ENCODE peak calls at places on chromosome 9, in eight cellular contexts. S is transverse colon, X is GM23248, C is aorta, J is fibroblast of pulmonary artery, O is astrocyte of the spinal cord, V is thyroid gland, A is fibroblast of lung. M is an unnamed sample.

GRCh38 chr9:103942171-103942570 is 151.9 kb upstream of the SMC2 start:
- DNase-seq in S (no peak), X (no peak), C (no peak), J (no peak), O (peak; percentile 1), V (no peak), A (no peak), M (no peak)

GRCh38 chr9:81382281-81382680 is 307.1 kb downstream of the TLE1 start:
- DNase-seq in S (no peak), X (no peak), C (no peak), J (no peak), O (no peak), V (no peak), A (no peak), M (no peak)

GRCh38 chr9:89872913-89873707 is 268.3 kb downstream of the GADD45G start:
- DNase-seq in S (no peak), X (no peak), C (no peak), J (no peak), O (no peak), V (no peak), A (no peak), M (no peak)

GRCh38 chr9:86534572-86535258 is 180.5 kb upstream of the TUT7 start:
- DNase-seq in S (no peak), X (peak; percentile 91), C (no peak), J (peak; percentile 69), O (peak; percentile 27), V (no peak), A (peak; percentile 92), M (no peak)

GRCh38 chr9:108724669-108725068 is 131.1 kb downstream of the ACTL7B start:
- DNase-seq in S (no peak), X (peak; percentile 25), C (no peak), J (no peak), O (no peak), V (no peak), A (peak; percentile 88), M (no peak)

GRCh38 chr9:130912932-130913598 is 16.5 kb upstream of the QRFP start:
- DNase-seq in S (no peak), X (peak; percentile 96), C (peak; percentile 72), J (peak; percentile 59), O (peak; percentile 61), V (peak; percentile 63), A (peak; percentile 81), M (no peak)

GRCh38 chr9:134452728-134453127 is 126.5 kb downstream of the RXRA start:
- DNase-seq in S (no peak), X (no peak), C (no peak), J (no peak), O (no peak), V (no peak), A (no peak), M (no peak)

GRCh38 chr9:105681724-105682123 is 12.6 kb upstream of the TMEM38B start:
- DNase-seq in S (no peak), X (peak; percentile 86), C (no peak), J (peak; percentile 50), O (peak; percentile 42), V (no peak), A (peak; percentile 47), M (no peak)

GRCh38 chr9:133981958-133982681 is 10.0 kb downstream of the VAV2 start:
- DNase-seq in S (no peak), X (no peak), C (peak; percentile 38), J (no peak), O (no peak), V (no peak), A (no peak), M (no peak)

GRCh38 chr9:112239284-112239683 is 64.2 kb upstream of the SUSD1 start:
- DNase-seq in S (peak; percentile 18), X (no peak), C (no peak), J (no peak), O (no peak), V (no peak), A (no peak), M (no peak)

GRCh38 chr9:5263568-5264218 is 32.5 kb downstream of the INSL4 start:
- DNase-seq in S (no peak), X (peak; percentile 30), C (no peak), J (peak; percentile 25), O (peak; percentile 9), V (no peak), A (peak; percentile 18), M (no peak)

GRCh38 chr9:126860757-126861466 is 473 bp downstream of the ZBTB34 start:
- DNase-seq in S (peak; percentile 57), X (peak; percentile 65), C (peak; percentile 68), J (no peak), O (no peak), V (peak; percentile 47), A (no peak), M (no peak)

GRCh38 chr9:130522233-130522808 is 57.1 kb upstream of the FUBP3 start:
- DNase-seq in S (no peak), X (peak; percentile 35), C (no peak), J (no peak), O (no peak), V (no peak), A (no peak), M (no peak)

GRCh38 chr9:112012026-112012902 is 115.7 kb downstream of the UGCG start:
- DNase-seq in S (peak; percentile 72), X (peak; percentile 95), C (peak; percentile 84), J (peak; percentile 92), O (peak; percentile 96), V (peak; percentile 67), A (peak; percentile 87), M (peak; percentile 63)

GRCh38 chr9:127148014-127148413 is 25.6 kb upstream of the ANGPTL2 start:
- DNase-seq in S (no peak), X (no peak), C (no peak), J (no peak), O (no peak), V (no peak), A (no peak), M (no peak)

GRCh38 chr9:129584136-129584535 is 36.8 kb downstream of the C9orf50 start:
- DNase-seq in S (peak; percentile 75), X (peak; percentile 85), C (peak; percentile 80), J (peak; percentile 92), O (peak; percentile 79), V (peak; percentile 65), A (peak; percentile 91), M (peak; percentile 70)

GRCh38 chr9:27768781-27769180 is 195.5 kb upstream of the C9orf72 start:
- DNase-seq in S (no peak), X (no peak), C (no peak), J (no peak), O (no peak), V (no peak), A (no peak), M (no peak)

GRCh38 chr9:9004844-9005243 is 1205.3 kb upstream of the DMAC1 start:
- DNase-seq in S (no peak), X (no peak), C (no peak), J (no peak), O (no peak), V (no peak), A (peak; percentile 4), M (no peak)

GRCh38 chr9:97567894-97568202 is 65.3 kb downstream of the TSTD2 start:
- DNase-seq in S (no peak), X (no peak), C (no peak), J (no peak), O (no peak), V (no peak), A (no peak), M (no peak)

GRCh38 chr9:96350866-96351265 is 32.6 kb downstream of the SLC35D2 start:
- DNase-seq in S (no peak), X (no peak), C (no peak), J (no peak), O (no peak), V (no peak), A (no peak), M (no peak)

GRCh38 chr9:130331573-130331972 is 66.0 kb downstream of the HMCN2 start:
- DNase-seq in S (peak; percentile 66), X (peak; percentile 92), C (no peak), J (peak; percentile 41), O (no peak), V (no peak), A (peak; percentile 40), M (no peak)

GRCh38 chr9:36488322-36488838 is 84.3 kb upstream of the MELK start:
- DNase-seq in S (no peak), X (no peak), C (no peak), J (no peak), O (peak; percentile 2), V (peak; percentile 12), A (no peak), M (no peak)

GRCh38 chr9:847505-847904 is 6.0 kb downstream of the DMRT1 start:
- DNase-seq in S (no peak), X (no peak), C (no peak), J (no peak), O (no peak), V (no peak), A (no peak), M (no peak)

GRCh38 chr9:122383992-122384461 is 13.2 kb downstream of the PTGS1 start:
- DNase-seq in S (no peak), X (peak; percentile 87), C (peak; percentile 78), J (peak; percentile 50), O (no peak), V (no peak), A (peak; percentile 42), M (no peak)
- H3K4me3 ChIP-seq in S (no peak overlapping the region), X (peak overlapping the region; percentile 13), C (no peak overlapping the region), J (no peak overlapping the region), O (no peak overlapping the region), V (no peak overlapping the region), A (no peak overlapping the region), M (no peak overlapping the region)

GRCh38 chr9:37997636-37998374 is 71.2 kb downstream of the SHB start:
- DNase-seq in S (no peak), X (no peak), C (peak; percentile 52), J (no peak), O (peak; percentile 46), V (no peak), A (no peak), M (peak; percentile 81)
- H3K4me3 ChIP-seq in S (no peak overlapping the region), X (no peak overlapping the region), C (no peak overlapping the region), J (no peak overlapping the region), O (no peak overlapping the region), V (no peak overlapping the region), A (no peak overlapping the region), M (no peak overlapping the region)

GRCh38 chr9:16864741-16865434 is 5.6 kb downstream of the BNC2 start:
- DNase-seq in S (no peak), X (peak; percentile 77), C (no peak), J (peak; percentile 51), O (peak; percentile 67), V (no peak), A (peak; percentile 66), M (no peak)
- H3K4me3 ChIP-seq in S (no peak overlapping the region), X (peak overlapping the region; percentile 28), C (no peak overlapping the region), J (peak overlapping the region; percentile 2), O (no peak overlapping the region), V (no peak overlapping the region), A (peak overlapping the region; percentile 45), M (no peak overlapping the region)

DNA sequence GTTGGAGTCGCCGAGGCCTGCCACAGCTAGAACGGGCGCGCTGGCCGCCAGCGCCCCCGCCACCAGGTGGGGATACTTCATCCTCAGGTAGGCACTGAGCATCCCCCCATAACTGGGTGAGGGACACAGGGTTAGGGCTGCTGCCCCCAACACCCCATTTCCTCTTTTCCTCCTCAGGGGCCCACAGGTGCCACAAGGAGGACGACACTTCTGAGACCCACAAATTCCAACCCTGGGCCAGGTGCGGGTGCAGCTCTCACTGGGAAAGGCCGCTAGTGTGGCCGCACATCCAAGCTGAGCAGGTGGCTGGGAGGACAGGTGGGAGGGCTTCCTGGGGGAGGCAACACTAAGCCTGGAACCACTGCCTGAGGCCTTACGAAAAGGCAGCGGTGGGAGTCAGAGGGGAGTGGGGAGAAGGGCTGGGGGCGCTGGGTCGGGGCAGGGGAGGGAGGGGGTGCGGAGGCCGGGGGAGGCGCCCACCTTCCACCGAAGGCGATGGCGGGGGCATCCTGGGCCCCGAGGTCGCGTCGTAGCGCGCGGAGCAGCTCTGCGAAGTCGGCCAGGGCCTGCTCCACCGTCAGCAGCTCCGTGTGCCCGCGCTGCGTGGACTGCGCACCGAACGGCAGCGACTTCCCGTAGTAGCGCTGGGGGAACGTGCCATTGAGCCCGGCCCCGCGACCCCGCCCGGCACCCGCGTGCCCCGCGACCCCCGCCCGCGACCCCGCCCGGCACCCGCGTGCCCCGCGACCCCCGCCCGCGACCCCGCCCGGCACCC is 961 bp downstream of the DPP7 start:
- DNase-seq in S (no peak), X (peak; percentile 60), C (no peak), J (no peak), O (no peak), V (no peak), A (no peak), M (no peak)
- H3K4me3 ChIP-seq in S (peak overlapping the region; percentile 39), X (no peak overlapping the region), C (peak overlapping the region; percentile 76), J (peak overlapping the region; percentile 34), O (no peak overlapping the region), V (no peak overlapping the region), A (no peak overlapping the region), M (no peak overlapping the region)